ENCODE peak calls at places on chromosome 15, in seven cellular contexts. One of them, this sample, is unnamed.
A peak's percentile ranks its signal among the peaks of the same experiment; 100 is the strongest.

GRCh38 chr15:73560501-73561117 is 72.6 kb downstream of the NPTN start:
- DNase-seq in heart left ventricle: no peak
- DNase-seq in bronchial epithelial cell: peak; percentile 78
- DNase-seq in mucosa of descending colon: peak; percentile 70
- DNase-seq in nephron progenitor cell: no peak
- DNase-seq in endodermal cell: no peak
- DNase-seq in WTC11: no peak
- DNase-seq in this sample: no peak

GRCh38 chr15:38335106-38335505 is 82.5 kb downstream of the SPRED1 start:
- DNase-seq in heart left ventricle: no peak
- DNase-seq in bronchial epithelial cell: no peak
- DNase-seq in mucosa of descending colon: no peak
- DNase-seq in nephron progenitor cell: no peak
- DNase-seq in endodermal cell: no peak
- DNase-seq in WTC11: no peak
- DNase-seq in this sample: no peak

GRCh38 chr15:41284425-41285177 is 47.8 kb downstream of the OIP5 start:
- DNase-seq in heart left ventricle: no peak
- DNase-seq in bronchial epithelial cell: peak; percentile 17
- DNase-seq in mucosa of descending colon: peak; percentile 50
- DNase-seq in nephron progenitor cell: no peak
- DNase-seq in endodermal cell: no peak
- DNase-seq in WTC11: no peak
- DNase-seq in this sample: no peak

GRCh38 chr15:40105517-40106202 is 3.0 kb downstream of the BMF start:
- DNase-seq in heart left ventricle: no peak
- DNase-seq in bronchial epithelial cell: no peak
- DNase-seq in mucosa of descending colon: no peak
- DNase-seq in nephron progenitor cell: no peak
- DNase-seq in endodermal cell: no peak
- DNase-seq in WTC11: no peak
- DNase-seq in this sample: no peak

GRCh38 chr15:70289191-70289955 is 191.7 kb upstream of the TLE3 start:
- DNase-seq in heart left ventricle: no peak
- DNase-seq in bronchial epithelial cell: no peak
- DNase-seq in mucosa of descending colon: no peak
- DNase-seq in nephron progenitor cell: no peak
- DNase-seq in endodermal cell: peak; percentile 75
- DNase-seq in WTC11: no peak
- DNase-seq in this sample: no peak

GRCh38 chr15:89749951-89750559 is 994 bp downstream of the MESP1 start:
- DNase-seq in heart left ventricle: no peak
- DNase-seq in bronchial epithelial cell: no peak
- DNase-seq in mucosa of descending colon: peak; percentile 35
- DNase-seq in nephron progenitor cell: no peak
- DNase-seq in endodermal cell: peak; percentile 67
- DNase-seq in WTC11: no peak
- DNase-seq in this sample: no peak

GRCh38 chr15:72227192-72227586 is 3.8 kb downstream of the PKM start:
- DNase-seq in heart left ventricle: no peak
- DNase-seq in bronchial epithelial cell: peak; percentile 97
- DNase-seq in mucosa of descending colon: no peak
- DNase-seq in nephron progenitor cell: no peak
- DNase-seq in endodermal cell: no peak
- DNase-seq in WTC11: no peak
- DNase-seq in this sample: no peak

GRCh38 chr15:67100124-67100791 is 34.9 kb downstream of the SMAD3 start:
- DNase-seq in heart left ventricle: no peak
- DNase-seq in bronchial epithelial cell: no peak
- DNase-seq in mucosa of descending colon: no peak
- DNase-seq in nephron progenitor cell: no peak
- DNase-seq in endodermal cell: no peak
- DNase-seq in WTC11: no peak
- DNase-seq in this sample: no peak

GRCh38 chr15:83119968-83120581 is 12.6 kb downstream of the TM6SF1 start:
- DNase-seq in heart left ventricle: no peak
- DNase-seq in bronchial epithelial cell: no peak
- DNase-seq in mucosa of descending colon: no peak
- DNase-seq in nephron progenitor cell: no peak
- DNase-seq in endodermal cell: no peak
- DNase-seq in WTC11: no peak
- DNase-seq in this sample: no peak

GRCh38 chr15:98939311-98940080 is 68.1 kb downstream of the PGPEP1L start:
- DNase-seq in heart left ventricle: no peak
- DNase-seq in bronchial epithelial cell: no peak
- DNase-seq in mucosa of descending colon: no peak
- DNase-seq in nephron progenitor cell: no peak
- DNase-seq in endodermal cell: no peak
- DNase-seq in WTC11: no peak
- DNase-seq in this sample: no peak

GRCh38 chr15:40486066-40486770 is 15.4 kb downstream of the CHST14 start:
- DNase-seq in heart left ventricle: no peak
- DNase-seq in bronchial epithelial cell: no peak
- DNase-seq in mucosa of descending colon: no peak
- DNase-seq in nephron progenitor cell: no peak
- DNase-seq in endodermal cell: no peak
- DNase-seq in WTC11: no peak
- DNase-seq in this sample: no peak

GRCh38 chr15:39573844-39574243 is 7.0 kb upstream of the THBS1 start:
- DNase-seq in heart left ventricle: no peak
- DNase-seq in bronchial epithelial cell: no peak
- DNase-seq in mucosa of descending colon: no peak
- DNase-seq in nephron progenitor cell: no peak
- DNase-seq in endodermal cell: no peak
- DNase-seq in WTC11: no peak
- DNase-seq in this sample: no peak

GRCh38 chr15:43370975-43371974 is at the start of the genes TUBGCP4 and ZSCAN29:
- DNase-seq in heart left ventricle: peak; percentile 94
- DNase-seq in bronchial epithelial cell: peak; percentile 53
- DNase-seq in mucosa of descending colon: peak; percentile 74
- DNase-seq in nephron progenitor cell: peak; percentile 91
- DNase-seq in endodermal cell: peak; percentile 97
- DNase-seq in WTC11: peak; percentile 92
- DNase-seq in this sample: peak; percentile 23

GRCh38 chr15:22735781-22736180 is 50.7 kb upstream of the NIPA1 start:
- DNase-seq in heart left ventricle: no peak
- DNase-seq in bronchial epithelial cell: no peak
- DNase-seq in mucosa of descending colon: no peak
- DNase-seq in nephron progenitor cell: no peak
- DNase-seq in endodermal cell: no peak
- DNase-seq in WTC11: no peak
- DNase-seq in this sample: no peak

GRCh38 chr15:75750261-75751050 is 37.8 kb upstream of the CSPG4 start:
- DNase-seq in heart left ventricle: no peak
- DNase-seq in bronchial epithelial cell: no peak
- DNase-seq in mucosa of descending colon: no peak
- DNase-seq in nephron progenitor cell: no peak
- DNase-seq in endodermal cell: peak; percentile 26
- DNase-seq in WTC11: no peak
- DNase-seq in this sample: no peak

GRCh38 chr15:77118787-77119410 is 48.0 kb upstream of the TSPAN3 start:
- DNase-seq in heart left ventricle: no peak
- DNase-seq in bronchial epithelial cell: peak; percentile 57
- DNase-seq in mucosa of descending colon: peak; percentile 82
- DNase-seq in nephron progenitor cell: no peak
- DNase-seq in endodermal cell: no peak
- DNase-seq in WTC11: no peak
- DNase-seq in this sample: no peak

GRCh38 chr15:73873889-73874511 is 636 bp downstream of the TBC1D21 start:
- DNase-seq in heart left ventricle: no peak
- DNase-seq in bronchial epithelial cell: peak; percentile 55
- DNase-seq in mucosa of descending colon: peak; percentile 57
- DNase-seq in nephron progenitor cell: peak; percentile 31
- DNase-seq in endodermal cell: peak; percentile 65
- DNase-seq in WTC11: no peak
- DNase-seq in this sample: no peak

GRCh38 chr15:59373215-59373614 is 544 bp upstream of the MYO1E start:
- DNase-seq in heart left ventricle: no peak
- DNase-seq in bronchial epithelial cell: no peak
- DNase-seq in mucosa of descending colon: no peak
- DNase-seq in nephron progenitor cell: no peak
- DNase-seq in endodermal cell: no peak
- DNase-seq in WTC11: no peak
- DNase-seq in this sample: no peak

GRCh38 chr15:59378855-59379254 is 6.2 kb upstream of the MYO1E start:
- DNase-seq in heart left ventricle: no peak
- DNase-seq in bronchial epithelial cell: no peak
- DNase-seq in mucosa of descending colon: no peak
- DNase-seq in nephron progenitor cell: no peak
- DNase-seq in endodermal cell: no peak
- DNase-seq in WTC11: no peak
- DNase-seq in this sample: no peak

GRCh38 chr15:59379524-59379923 is 6.9 kb upstream of the MYO1E start:
- DNase-seq in heart left ventricle: no peak
- DNase-seq in bronchial epithelial cell: no peak
- DNase-seq in mucosa of descending colon: no peak
- DNase-seq in nephron progenitor cell: no peak
- DNase-seq in endodermal cell: no peak
- DNase-seq in WTC11: no peak
- DNase-seq in this sample: no peak

GRCh38 chr15:59377940-59378339 is 5.3 kb upstream of the MYO1E start:
- DNase-seq in heart left ventricle: no peak
- DNase-seq in bronchial epithelial cell: no peak
- DNase-seq in mucosa of descending colon: no peak
- DNase-seq in nephron progenitor cell: no peak
- DNase-seq in endodermal cell: no peak
- DNase-seq in WTC11: no peak
- DNase-seq in this sample: no peak

DNA sequence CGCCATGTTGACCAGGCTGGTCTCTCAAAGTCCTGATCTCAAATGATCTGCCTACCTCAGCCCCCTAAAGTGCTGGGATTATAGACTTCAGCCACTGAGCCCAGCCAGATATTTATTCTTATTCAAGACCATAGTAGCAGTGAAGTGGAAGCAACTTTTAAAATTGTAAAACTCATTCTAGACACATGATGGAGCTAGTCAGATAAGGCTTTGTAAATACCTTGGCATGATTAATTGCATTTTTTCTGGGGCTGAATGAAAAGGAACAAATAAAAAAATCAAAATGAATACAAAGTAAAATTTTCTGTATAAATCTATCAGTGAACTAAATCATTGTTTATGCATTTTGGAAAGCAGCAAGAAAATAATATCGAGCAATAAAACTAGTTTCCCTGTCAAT is 4.1 kb upstream of the MYO1E start:
- DNase-seq in heart left ventricle: no peak
- DNase-seq in bronchial epithelial cell: no peak
- DNase-seq in mucosa of descending colon: no peak
- DNase-seq in nephron progenitor cell: no peak
- DNase-seq in endodermal cell: no peak
- DNase-seq in WTC11: no peak
- DNase-seq in this sample: no peak
- TF ChIP-seq CTCF in heart left ventricle: peak; percentile 30
- TF ChIP-seq CTCF in bronchial epithelial cell: no peak
- TF ChIP-seq CTCF in mucosa of descending colon: no peak
- TF ChIP-seq CTCF in nephron progenitor cell: no peak
- TF ChIP-seq CTCF in endodermal cell: no peak
- TF ChIP-seq CTCF in WTC11: no peak
- TF ChIP-seq CTCF in this sample: no peak

GRCh38 chr15:28881600-28881999 is 4.2 kb upstream of the APBA2 start:
- DNase-seq in heart left ventricle: no peak
- DNase-seq in bronchial epithelial cell: no peak
- DNase-seq in mucosa of descending colon: no peak
- DNase-seq in nephron progenitor cell: no peak
- DNase-seq in endodermal cell: no peak
- DNase-seq in WTC11: no peak
- DNase-seq in this sample: no peak
- TF ChIP-seq CTCF in heart left ventricle: no peak
- TF ChIP-seq CTCF in bronchial epithelial cell: no peak
- TF ChIP-seq CTCF in mucosa of descending colon: no peak
- TF ChIP-seq CTCF in nephron progenitor cell: no peak
- TF ChIP-seq CTCF in endodermal cell: no peak
- TF ChIP-seq CTCF in WTC11: no peak
- TF ChIP-seq CTCF in this sample: no peak

DNA sequence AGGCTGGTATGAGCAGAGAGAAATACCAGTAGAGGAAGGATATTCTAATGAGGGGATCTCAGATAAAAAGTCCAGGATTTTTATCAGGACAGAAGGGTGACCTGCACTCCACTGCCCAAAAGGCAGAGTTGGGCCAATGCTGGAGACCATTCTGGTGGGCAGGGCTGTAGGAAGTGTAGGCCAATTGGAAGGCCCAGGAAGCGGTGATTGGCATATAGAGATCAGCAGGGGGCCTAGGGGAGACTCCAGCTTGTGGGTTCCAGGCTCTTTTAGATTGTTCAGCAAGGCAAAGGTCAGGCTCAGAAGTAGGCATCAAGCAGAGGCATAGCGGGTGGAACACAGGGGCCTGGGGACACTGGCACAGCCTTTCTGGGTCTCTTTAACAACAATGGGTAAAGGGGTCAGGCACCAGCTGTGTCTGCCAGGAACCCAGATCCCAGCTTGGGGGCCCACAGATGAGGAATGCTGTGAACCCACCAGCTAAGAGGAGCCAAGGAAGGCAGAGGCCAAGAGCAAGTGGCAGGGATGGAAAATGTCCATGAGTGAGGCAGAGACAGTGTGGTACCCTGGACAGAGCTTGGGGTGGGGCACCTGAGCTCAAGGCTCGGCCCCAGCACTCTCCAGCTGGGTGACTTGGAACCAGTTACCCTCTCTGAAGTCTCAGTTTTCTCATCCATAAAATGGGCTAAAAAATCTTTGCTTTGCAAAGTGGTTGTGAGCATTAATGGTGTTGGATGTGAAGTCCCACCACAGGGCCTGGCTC is 27.0 kb upstream of the RASGRF1 start:
- DNase-seq in heart left ventricle: no peak
- DNase-seq in bronchial epithelial cell: no peak
- DNase-seq in mucosa of descending colon: no peak
- DNase-seq in nephron progenitor cell: no peak
- DNase-seq in endodermal cell: peak; percentile 59
- DNase-seq in WTC11: no peak
- DNase-seq in this sample: no peak
- TF ChIP-seq CTCF in heart left ventricle: no peak
- TF ChIP-seq CTCF in bronchial epithelial cell: no peak
- TF ChIP-seq CTCF in mucosa of descending colon: no peak
- TF ChIP-seq CTCF in nephron progenitor cell: no peak
- TF ChIP-seq CTCF in endodermal cell: no peak
- TF ChIP-seq CTCF in WTC11: no peak
- TF ChIP-seq CTCF in this sample: no peak

GRCh38 chr15:65204236-65204930 is 6.9 kb downstream of the CILP start:
- DNase-seq in heart left ventricle: no peak
- DNase-seq in bronchial epithelial cell: no peak
- DNase-seq in mucosa of descending colon: no peak
- DNase-seq in nephron progenitor cell: no peak
- DNase-seq in endodermal cell: no peak
- DNase-seq in WTC11: no peak
- DNase-seq in this sample: no peak

GRCh38 chr15:65197337-65197645 is 12.1 kb upstream of the CLPX start:
- DNase-seq in heart left ventricle: no peak
- DNase-seq in bronchial epithelial cell: no peak
- DNase-seq in mucosa of descending colon: no peak
- DNase-seq in nephron progenitor cell: no peak
- DNase-seq in endodermal cell: peak; percentile 13
- DNase-seq in WTC11: no peak
- DNase-seq in this sample: no peak

GRCh38 chr15:65204931-65205655 is 6.2 kb downstream of the CILP start:
- DNase-seq in heart left ventricle: no peak
- DNase-seq in bronchial epithelial cell: no peak
- DNase-seq in mucosa of descending colon: no peak
- DNase-seq in nephron progenitor cell: no peak
- DNase-seq in endodermal cell: no peak
- DNase-seq in WTC11: no peak
- DNase-seq in this sample: no peak

GRCh38 chr15:65198571-65198970 is 12.7 kb downstream of the CILP start:
- DNase-seq in heart left ventricle: no peak
- DNase-seq in bronchial epithelial cell: no peak
- DNase-seq in mucosa of descending colon: no peak
- DNase-seq in nephron progenitor cell: no peak
- DNase-seq in endodermal cell: peak; percentile 16
- DNase-seq in WTC11: no peak
- DNase-seq in this sample: no peak

GRCh38 chr15:65201918-65202317 is 9.4 kb downstream of the CILP start:
- DNase-seq in heart left ventricle: no peak
- DNase-seq in bronchial epithelial cell: no peak
- DNase-seq in mucosa of descending colon: no peak
- DNase-seq in nephron progenitor cell: no peak
- DNase-seq in endodermal cell: no peak
- DNase-seq in WTC11: no peak
- DNase-seq in this sample: no peak
- TF ChIP-seq CTCF in heart left ventricle: no peak
- TF ChIP-seq CTCF in bronchial epithelial cell: no peak
- TF ChIP-seq CTCF in mucosa of descending colon: no peak
- TF ChIP-seq CTCF in nephron progenitor cell: no peak
- TF ChIP-seq CTCF in endodermal cell: no peak
- TF ChIP-seq CTCF in WTC11: no peak
- TF ChIP-seq CTCF in this sample: no peak

This sample was measured in omental fat pad.